ENCODE peak calls at places on chromosomes 6 and 20, in seven cellular contexts. One of them, this sample, is unnamed. For H3K79me2 and H3K9me2, the result is how much of the 10 kb centered on the place peaks cover.

GRCh38 chr6:147579667-147580066 is 71.2 kb downstream of the SAMD5 start:
- DNase-seq in HCT116: no peak
- DNase-seq in MM.1S: no peak
- DNase-seq in GM23338: no peak
- DNase-seq in PC-9: no peak
- DNase-seq in GM23248: no peak
- DNase-seq in PC-3: peak
- DNase-seq in this sample: no peak

GRCh38 chr6:81819767-81820166 is 67.3 kb upstream of the TENT5A start:
- DNase-seq in MM.1S: no peak
- DNase-seq in HCT116: no peak
- DNase-seq in GM23248: no peak
- DNase-seq in GM23338: no peak
- DNase-seq in PC-3: no peak
- DNase-seq in PC-9: no peak
- DNase-seq in this sample: no peak

GRCh38 chr6:81940451-81940850 is 188.0 kb upstream of the TENT5A start:
- DNase-seq in PC-9: no peak
- DNase-seq in MM.1S: no peak
- DNase-seq in GM23248: no peak
- DNase-seq in PC-3: peak
- DNase-seq in GM23338: no peak
- DNase-seq in HCT116: no peak
- DNase-seq in this sample: no peak

GRCh38 chr20:58313366-58313765 is 3.9 kb downstream of the RAB22A start:
- DNase-seq in MM.1S: no peak
- DNase-seq in GM23338: no peak
- DNase-seq in GM23248: no peak
- DNase-seq in PC-3: no peak
- DNase-seq in HCT116: no peak
- DNase-seq in PC-9: no peak
- DNase-seq in this sample: no peak

GRCh38 chr20:62978559-62978938 is 26.0 kb downstream of the SLC17A9 start:
- DNase-seq in GM23248: no peak
- DNase-seq in MM.1S: no peak
- DNase-seq in PC-3: no peak
- DNase-seq in HCT116: no peak
- DNase-seq in GM23338: no peak
- DNase-seq in PC-9: no peak
- DNase-seq in this sample: no peak

GRCh38 chr6:44725070-44725469 is 337.6 kb downstream of the CDC5L start:
- DNase-seq in PC-3: peak
- DNase-seq in HCT116: no peak
- DNase-seq in GM23248: peak
- DNase-seq in GM23338: no peak
- DNase-seq in PC-9: no peak
- DNase-seq in MM.1S: no peak
- DNase-seq in this sample: no peak

GRCh38 chr20:63574156-63574828 is at the start of gene HELZ2:
- DNase-seq in GM23248: peak
- DNase-seq in GM23338: peak
- DNase-seq in MM.1S: peak
- DNase-seq in HCT116: peak
- DNase-seq in PC-3: peak
- DNase-seq in PC-9: no peak
- DNase-seq in this sample: peak

GRCh38 chr6:35602133-35602946 is 86.4 kb downstream of the FKBP5 start:
- DNase-seq in PC-9: peak
- DNase-seq in MM.1S: no peak
- DNase-seq in GM23248: peak
- DNase-seq in HCT116: no peak
- DNase-seq in PC-3: peak
- DNase-seq in GM23338: no peak
- DNase-seq in this sample: peak

GRCh38 chr6:167325766-167326165 is 880 bp downstream of the TTLL2 start:
- DNase-seq in MM.1S: no peak
- DNase-seq in PC-3: no peak
- DNase-seq in GM23338: no peak
- DNase-seq in HCT116: no peak
- DNase-seq in PC-9: no peak
- DNase-seq in GM23248: no peak
- DNase-seq in this sample: no peak

GRCh38 chr6:149566372-149567193 is at the start of gene GINM1:
- DNase-seq in HCT116: no peak
- DNase-seq in GM23248: peak
- DNase-seq in MM.1S: peak
- DNase-seq in PC-9: peak
- DNase-seq in PC-3: peak
- DNase-seq in GM23338: peak
- DNase-seq in this sample: peak

GRCh38 chr20:60553095-60553494 is 594.9 kb downstream of the CDH26 start:
- DNase-seq in HCT116: no peak
- DNase-seq in GM23338: no peak
- DNase-seq in MM.1S: no peak
- DNase-seq in PC-9: no peak
- DNase-seq in GM23248: peak
- DNase-seq in PC-3: no peak
- DNase-seq in this sample: no peak

GRCh38 chr6:44667226-44667625 is 279.7 kb downstream of the CDC5L start:
- DNase-seq in GM23338: peak
- DNase-seq in MM.1S: no peak
- DNase-seq in GM23248: peak
- DNase-seq in PC-3: peak
- DNase-seq in PC-9: peak
- DNase-seq in HCT116: peak
- DNase-seq in this sample: no peak

GRCh38 chr6:105692630-105693212 is 289.8 kb upstream of the PREP start:
- DNase-seq in PC-3: no peak
- DNase-seq in PC-9: no peak
- DNase-seq in GM23248: no peak
- DNase-seq in GM23338: no peak
- DNase-seq in HCT116: no peak
- DNase-seq in MM.1S: no peak
- DNase-seq in this sample: no peak

GRCh38 chr6:43629505-43630300 is 639 bp upstream of the GTPBP2 start:
- DNase-seq in GM23338: peak
- DNase-seq in MM.1S: peak
- DNase-seq in PC-9: peak
- DNase-seq in HCT116: peak
- DNase-seq in PC-3: peak
- DNase-seq in GM23248: peak
- DNase-seq in this sample: peak

GRCh38 chr6:107612762-107613415 is 123.0 kb downstream of the SOBP start:
- DNase-seq in MM.1S: no peak
- DNase-seq in PC-3: no peak
- DNase-seq in PC-9: peak
- DNase-seq in GM23338: no peak
- DNase-seq in GM23248: no peak
- DNase-seq in HCT116: no peak
- DNase-seq in this sample: no peak

GRCh38 chr20:38304845-38305447 is 990 bp downstream of the BPI start:
- DNase-seq in PC-3: peak
- DNase-seq in PC-9: no peak
- DNase-seq in MM.1S: peak
- DNase-seq in HCT116: peak
- DNase-seq in GM23338: peak
- DNase-seq in GM23248: peak
- DNase-seq in this sample: no peak

GRCh38 chr6:163579880-163580295 is 165.4 kb downstream of the QKI start:
- DNase-seq in PC-9: peak
- DNase-seq in GM23338: peak
- DNase-seq in MM.1S: no peak
- DNase-seq in PC-3: peak
- DNase-seq in GM23248: peak
- DNase-seq in HCT116: no peak
- DNase-seq in this sample: no peak

GRCh38 chr20:16066571-16066970 is 506.7 kb downstream of the KIF16B start:
- DNase-seq in MM.1S: no peak
- DNase-seq in PC-3: no peak
- DNase-seq in PC-9: peak
- DNase-seq in GM23248: no peak
- DNase-seq in GM23338: no peak
- DNase-seq in HCT116: no peak
- DNase-seq in this sample: peak

DNA sequence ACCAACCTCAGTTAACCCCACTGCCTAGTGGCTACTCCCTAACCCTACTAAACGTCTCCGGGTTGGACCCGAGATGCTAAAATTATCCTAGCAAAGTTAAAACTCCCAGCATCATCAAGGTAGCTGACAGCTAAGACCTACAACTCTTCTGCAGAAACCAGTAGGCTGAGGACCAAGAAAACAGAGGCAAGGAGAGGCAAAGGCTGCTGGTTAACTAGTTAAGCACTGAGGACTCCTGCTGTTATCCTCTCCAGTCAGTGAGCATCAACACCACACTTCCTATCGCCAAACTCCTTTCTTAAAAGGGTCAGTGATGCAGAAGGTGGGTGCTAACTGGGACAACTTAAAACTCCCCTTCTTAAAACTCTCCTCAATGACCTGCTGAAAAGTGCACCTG is 1.8 kb downstream of the TRERF1 start:
- DNase-seq in HCT116: no peak
- DNase-seq in MM.1S: no peak
- DNase-seq in GM23248: peak
- DNase-seq in PC-3: peak
- DNase-seq in GM23338: peak
- DNase-seq in PC-9: peak
- DNase-seq in this sample: no peak
- H3K79me2 ChIP-seq in HCT116: under half
- H3K79me2 ChIP-seq in MM.1S: half or more
- H3K79me2 ChIP-seq in GM23248: half or more
- H3K79me2 ChIP-seq in PC-3: half or more
- H3K79me2 ChIP-seq in GM23338: half or more
- H3K79me2 ChIP-seq in PC-9: half or more
- H3K79me2 ChIP-seq in this sample: half or more

GRCh38 chr6:27268803-27269202 is 21.3 kb downstream of the PRSS16 start:
- DNase-seq in GM23338: no peak
- DNase-seq in MM.1S: no peak
- DNase-seq in PC-9: no peak
- DNase-seq in PC-3: no peak
- DNase-seq in HCT116: no peak
- DNase-seq in GM23248: no peak
- DNase-seq in this sample: no peak

GRCh38 chr6:27263886-27264285 is 16.4 kb downstream of the PRSS16 start:
- DNase-seq in HCT116: no peak
- DNase-seq in PC-3: no peak
- DNase-seq in GM23338: no peak
- DNase-seq in PC-9: no peak
- DNase-seq in GM23248: no peak
- DNase-seq in MM.1S: no peak
- DNase-seq in this sample: no peak

GRCh38 chr6:27273783-27274182 is 26.3 kb downstream of the PRSS16 start:
- DNase-seq in PC-3: no peak
- DNase-seq in GM23248: no peak
- DNase-seq in HCT116: no peak
- DNase-seq in MM.1S: no peak
- DNase-seq in GM23338: no peak
- DNase-seq in PC-9: no peak
- DNase-seq in this sample: no peak

DNA sequence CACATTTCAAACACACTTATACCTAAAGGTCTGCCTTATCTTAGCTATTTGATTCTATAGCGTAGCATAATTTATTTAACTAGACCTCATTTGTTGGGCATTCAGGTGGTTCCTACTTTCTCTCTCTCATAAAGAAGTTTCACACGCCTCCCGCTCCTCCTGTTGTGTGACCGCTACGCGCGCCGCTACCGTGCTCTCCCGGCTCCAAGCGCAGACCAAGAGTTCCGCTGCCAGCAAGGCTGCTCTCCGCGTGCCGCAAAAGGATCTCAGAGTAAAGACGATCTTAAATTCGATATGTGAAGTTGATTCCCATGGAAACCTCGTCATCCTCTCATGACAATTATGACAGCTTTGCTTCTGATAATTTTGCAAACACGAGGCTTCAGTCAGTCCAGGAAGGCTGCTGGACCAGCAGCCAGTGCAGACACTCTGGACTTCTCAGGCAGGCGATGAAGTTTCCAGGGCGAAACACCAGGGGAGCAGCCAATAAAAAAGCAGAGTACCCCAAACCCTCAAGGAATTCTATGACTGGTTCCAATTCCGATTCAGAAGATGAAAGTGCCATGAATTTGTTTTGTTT is 20.5 kb downstream of the PRSS16 start:
- DNase-seq in GM23248: peak
- DNase-seq in PC-3: no peak
- DNase-seq in GM23338: peak
- DNase-seq in PC-9: no peak
- DNase-seq in MM.1S: no peak
- DNase-seq in HCT116: no peak
- DNase-seq in this sample: no peak
- TF ChIP-seq EZH2 in GM23248: peak
- TF ChIP-seq EZH2 in PC-3: no peak
- TF ChIP-seq EZH2 in GM23338: no peak
- TF ChIP-seq EZH2 in PC-9: no peak
- TF ChIP-seq EZH2 in MM.1S: no peak
- TF ChIP-seq EZH2 in HCT116: no peak
- TF ChIP-seq EZH2 in this sample: no peak

DNA sequence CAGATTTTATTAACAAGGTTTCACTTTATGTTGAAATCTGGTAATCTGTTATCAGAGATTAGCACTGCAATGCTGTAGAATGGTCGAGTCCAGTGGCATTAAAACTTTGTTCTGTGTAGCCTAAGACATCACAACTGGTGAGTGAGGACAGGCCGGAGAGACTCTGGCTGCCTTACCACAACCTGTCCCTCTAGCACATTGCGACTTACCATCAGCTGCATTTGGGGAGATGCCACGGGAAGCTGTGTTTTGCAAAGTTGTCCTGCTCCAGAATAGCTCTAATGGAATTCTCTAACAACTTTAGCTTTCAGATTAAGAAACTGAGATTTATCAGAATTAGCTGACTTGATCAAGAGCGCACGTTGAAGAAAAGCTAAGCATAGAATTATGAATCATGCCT is 493.3 kb downstream of the MAFB start:
- DNase-seq in GM23338: no peak
- DNase-seq in MM.1S: no peak
- DNase-seq in HCT116: no peak
- DNase-seq in PC-9: no peak
- DNase-seq in PC-3: no peak
- DNase-seq in GM23248: no peak
- DNase-seq in this sample: no peak
- H3K9me2 ChIP-seq in GM23338: under half
- H3K9me2 ChIP-seq in MM.1S: under half
- H3K9me2 ChIP-seq in HCT116: under half
- H3K9me2 ChIP-seq in PC-9: under half
- H3K9me2 ChIP-seq in PC-3: under half
- H3K9me2 ChIP-seq in GM23248: under half
- H3K9me2 ChIP-seq in this sample: under half

DNA sequence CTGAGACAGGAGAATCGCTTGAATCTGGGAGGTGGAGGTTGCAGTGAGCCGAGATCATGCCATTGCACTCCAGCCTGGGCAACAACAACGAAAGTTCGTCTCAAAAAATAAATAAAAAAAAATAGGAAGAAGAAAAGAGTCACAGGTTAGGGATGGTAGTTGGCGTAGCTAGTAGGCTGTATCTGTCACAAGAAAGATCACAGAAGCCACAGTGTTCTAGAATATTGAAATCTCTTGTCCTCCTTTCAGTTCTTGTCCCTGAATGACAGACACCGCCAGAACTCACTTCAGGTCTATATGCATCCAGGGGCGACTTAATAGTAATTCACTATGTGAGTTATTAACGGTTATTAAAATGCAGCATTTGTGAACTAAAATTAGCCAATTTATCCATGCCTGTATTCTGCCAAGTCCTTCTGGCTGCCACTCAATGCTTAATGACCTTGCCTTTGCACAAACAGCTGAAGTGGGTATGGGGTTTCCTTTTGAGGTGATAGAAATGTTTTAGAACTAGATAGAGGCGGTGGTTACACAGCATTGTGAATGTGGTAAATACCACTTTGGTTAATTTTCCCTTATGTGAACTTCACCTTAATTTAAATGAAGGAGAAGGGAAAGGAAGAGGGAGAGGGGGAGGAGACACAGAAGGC is 41.3 kb upstream of the ZMYND8 start:
- DNase-seq in HCT116: no peak
- DNase-seq in GM23338: no peak
- DNase-seq in GM23248: no peak
- DNase-seq in PC-9: no peak
- DNase-seq in PC-3: no peak
- DNase-seq in MM.1S: no peak
- DNase-seq in this sample: no peak
- H3K79me2 ChIP-seq in HCT116: under half
- H3K79me2 ChIP-seq in GM23338: under half
- H3K79me2 ChIP-seq in GM23248: under half
- H3K79me2 ChIP-seq in PC-9: under half
- H3K79me2 ChIP-seq in PC-3: under half
- H3K79me2 ChIP-seq in MM.1S: under half
- H3K79me2 ChIP-seq in this sample: under half